ENCODE peak calls at places on chromosome 21, in eight cellular contexts. N is tibial nerve, K is psoas muscle, L is transverse colon, P is GM23248, B is kidney, Q is mammary epithelial cell, H is A673. G is an unnamed sample. For H3K4me1, the result is how much of the 10 kb centered on the place peaks cover.

GRCh38 chr21:43574741-43575465 is 84.4 kb downstream of the HSF2BP start:
- DNase-seq in N (no peak), H (peak), B (no peak), L (peak), P (no peak), K (peak), Q (no peak), G (peak)

GRCh38 chr21:14403681-14404318 is 20.9 kb upstream of the HSPA13 start:
- DNase-seq in L (no peak), B (no peak), H (peak), K (no peak), P (peak), N (no peak), Q (peak), G (peak)

GRCh38 chr21:30227633-30228404 is 11.9 kb upstream of the CLDN8 start:
- DNase-seq in Q (peak), H (peak), B (no peak), L (no peak), N (no peak), K (no peak), P (peak), G (no peak)

GRCh38 chr21:25689226-25689625 is 45.5 kb downstream of the ATP5PF start:
- DNase-seq in P (peak), Q (no peak), B (no peak), H (no peak), N (no peak), L (no peak), K (no peak), G (no peak)

GRCh38 chr21:26532208-26532607 is 40.9 kb downstream of the CYYR1 start:
- DNase-seq in H (no peak), L (no peak), N (no peak), P (no peak), B (no peak), K (no peak), Q (no peak), G (no peak)

GRCh38 chr21:25506887-25507286 is 100.4 kb downstream of the MRPL39 start:
- DNase-seq in H (no peak), L (no peak), B (no peak), Q (no peak), K (no peak), N (no peak), P (peak), G (no peak)

GRCh38 chr21:16422702-16423101 is 692.9 kb downstream of the USP25 start:
- DNase-seq in L (no peak), P (no peak), B (no peak), K (no peak), N (no peak), Q (no peak), H (no peak), G (no peak)

GRCh38 chr21:40386301-40386911 is 460.6 kb downstream of the DSCAM start:
- DNase-seq in H (peak), Q (peak), B (peak), P (peak), K (peak), N (peak), L (peak), G (peak)

GRCh38 chr21:10273196-10273595 is 248.2 kb upstream of the TPTE start:
- DNase-seq in H (no peak), L (no peak), K (no peak), Q (no peak), N (no peak), P (no peak), B (no peak), G (no peak)

GRCh38 chr21:34775793-34776192 is 107.0 kb downstream of the CLIC6 start:
- DNase-seq in H (no peak), B (no peak), P (no peak), N (no peak), K (no peak), Q (peak), L (no peak), G (no peak)

GRCh38 chr21:19565587-19565986 is 1162.0 kb upstream of the TMPRSS15 start:
- DNase-seq in P (no peak), L (no peak), H (no peak), N (no peak), K (no peak), Q (no peak), B (no peak), G (no peak)

GRCh38 chr21:26801524-26801923 is 43.7 kb downstream of the ADAMTS1 start:
- DNase-seq in K (no peak), B (no peak), N (no peak), L (no peak), H (peak), Q (no peak), P (peak), G (no peak)

GRCh38 chr21:31630062-31630711 is 29.3 kb upstream of the SOD1 start:
- DNase-seq in P (peak), L (no peak), Q (peak), H (peak), N (no peak), K (no peak), B (no peak), G (peak)

GRCh38 chr21:45974073-45975016 is 7.2 kb upstream of the COL6A1 start:
- DNase-seq in Q (peak), K (peak), H (no peak), P (peak), L (peak), B (peak), N (no peak), G (peak)

GRCh38 chr21:45972716-45973474 is 8.7 kb upstream of the COL6A1 start:
- DNase-seq in L (peak), P (peak), N (peak), Q (no peak), K (peak), B (peak), H (peak), G (peak)

GRCh38 chr21:45972353-45972715 is 9.2 kb upstream of the COL6A1 start:
- DNase-seq in B (peak), N (no peak), P (peak), H (no peak), Q (no peak), L (peak), K (no peak), G (peak)

GRCh38 chr21:45975017-45975595 is 6.5 kb upstream of the COL6A1 start:
- DNase-seq in B (peak), Q (peak), L (peak), N (no peak), K (peak), H (no peak), P (peak), G (peak)

DNA sequence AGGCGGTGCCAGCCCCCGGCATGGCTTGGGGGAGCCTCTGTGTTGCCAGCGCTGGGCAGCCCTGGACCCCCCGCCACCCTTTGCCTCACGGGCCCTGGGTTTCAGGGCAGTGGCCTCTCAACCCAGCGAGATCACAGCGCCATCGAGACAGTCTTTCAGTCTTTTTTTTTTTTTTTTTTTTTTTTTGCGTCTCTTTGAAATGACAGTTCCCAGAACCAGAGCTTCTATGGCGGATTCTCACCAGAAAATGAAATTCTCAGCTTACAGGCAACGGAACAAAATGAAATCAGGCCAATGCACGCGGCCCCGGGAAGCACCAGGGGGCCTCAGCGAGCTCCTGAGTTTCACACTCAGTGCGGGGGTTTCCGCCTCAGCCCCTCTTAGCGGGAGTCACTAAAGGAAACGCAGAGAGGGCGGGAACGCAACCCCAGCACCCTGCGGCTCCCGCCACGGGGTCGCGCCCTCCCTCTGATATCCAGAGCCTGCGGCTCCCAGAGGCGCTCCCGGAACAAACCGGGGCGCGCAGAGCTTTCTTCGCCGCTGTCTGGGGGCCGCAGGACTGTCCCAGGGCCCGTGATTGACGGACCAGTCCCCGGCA is 8.0 kb upstream of the COL6A1 start:
- DNase-seq in K (peak), B (peak), Q (peak), N (peak), P (peak), H (peak), L (peak), G (peak)
- H3K27ac ChIP-seq in K (peak), B (peak), Q (no peak), N (peak), P (peak), H (peak), L (peak), G (peak)

DNA sequence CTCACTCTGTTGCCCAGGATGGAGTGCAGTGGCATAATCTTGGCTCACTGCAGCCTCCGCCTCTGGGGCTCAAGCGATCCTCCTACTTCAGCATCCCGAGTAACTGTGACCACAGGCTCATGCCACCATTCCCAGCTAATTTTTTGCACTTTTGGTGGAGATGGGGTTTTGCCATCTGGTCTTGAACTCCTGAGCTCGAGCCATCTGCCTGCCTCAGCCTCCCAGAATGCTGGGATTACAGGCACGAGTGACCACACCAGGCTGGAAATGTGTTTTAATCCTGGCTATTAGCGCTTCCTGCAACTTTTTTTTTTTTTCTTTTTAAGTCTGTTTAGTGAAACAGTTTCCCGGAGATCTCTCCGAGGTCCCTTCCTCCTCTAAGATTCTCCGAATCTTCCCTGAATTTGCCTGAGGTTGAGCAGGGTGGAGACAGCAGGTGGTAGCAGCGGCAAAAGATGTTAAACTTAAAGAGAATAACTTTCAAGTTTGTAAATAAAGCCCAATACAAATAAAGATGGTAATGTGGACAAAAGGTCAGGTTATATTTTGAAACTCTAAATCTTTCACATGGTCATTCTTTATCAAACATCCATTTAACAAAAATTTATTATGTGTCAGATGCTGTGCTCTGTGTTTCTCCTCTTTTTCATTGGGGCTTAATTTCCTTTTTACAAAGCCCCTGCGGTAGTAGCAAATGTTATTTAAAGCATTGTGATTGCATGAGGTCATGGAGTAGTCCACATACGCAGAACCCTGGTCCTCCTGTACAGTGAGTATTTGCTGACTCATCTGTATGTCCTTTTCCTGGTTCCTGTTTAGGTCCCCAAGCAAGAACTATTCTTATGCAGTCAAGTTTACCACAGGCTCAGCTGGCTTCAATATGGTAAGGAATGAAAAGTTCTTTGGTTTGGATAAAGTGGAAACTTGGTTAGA is 119.1 kb downstream of the ITSN1 start:
- DNase-seq in H (peak), Q (peak), L (no peak), N (no peak), K (no peak), B (no peak), P (peak), G (peak)
- H3K4me1 ChIP-seq in H (under half), Q (under half), L (under half), N (under half), K (under half), B (under half), P (under half), G (under half)

DNA sequence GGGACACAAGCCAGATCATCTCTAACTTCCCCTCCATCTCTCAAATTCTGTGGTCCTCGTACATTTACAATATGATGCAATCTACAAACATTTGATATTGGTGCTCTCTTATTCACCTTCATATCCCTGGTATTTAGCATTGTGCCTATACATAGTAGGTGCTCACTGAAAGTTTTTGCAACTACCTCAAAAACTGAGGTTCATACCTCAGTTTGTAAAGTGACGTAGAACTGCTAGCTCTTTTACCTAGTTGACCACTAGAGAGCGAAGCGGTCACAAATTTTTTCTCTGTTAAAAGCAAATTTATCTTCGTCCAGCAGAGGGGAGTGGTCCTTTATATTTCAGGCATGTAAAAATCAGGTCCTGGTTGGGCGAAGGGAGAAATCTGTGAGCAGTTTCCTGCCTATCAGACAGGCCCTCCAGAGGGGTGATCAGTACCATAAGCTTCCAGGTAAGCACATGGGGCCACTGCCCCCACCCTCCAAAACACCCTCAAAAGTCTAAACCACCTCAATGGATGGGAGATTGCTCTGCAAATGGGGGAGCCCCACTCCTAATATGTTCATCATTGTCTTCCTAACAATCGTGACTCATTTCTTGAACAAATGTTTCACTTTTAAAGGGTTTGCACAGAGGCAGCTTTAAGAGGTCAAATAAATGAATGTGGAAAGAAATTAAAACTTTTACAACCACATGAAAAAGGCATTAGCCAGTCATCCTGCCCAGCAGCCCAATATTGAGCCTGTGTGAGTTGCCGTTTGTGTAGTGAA is 10.6 kb upstream of the HLCS start:
- DNase-seq in Q (peak), K (no peak), P (peak), B (no peak), N (no peak), H (peak), L (peak), G (peak)
- H3K4me3 ChIP-seq in Q (no peak), K (no peak), P (peak), B (no peak), N (no peak), H (no peak), L (no peak), G (no peak)

GRCh38 chr21:38645282-38645681 is 147.0 kb upstream of the ERG start:
- DNase-seq in B (no peak), P (peak), L (no peak), H (no peak), K (no peak), Q (peak), N (no peak), G (no peak)
- H3K27ac ChIP-seq in B (no peak), P (peak), L (no peak), H (no peak), K (no peak), Q (peak), N (no peak), G (no peak)

GRCh38 chr21:44950351-44950750 is 10.5 kb downstream of the SLX9 start:
- DNase-seq in P (no peak), N (no peak), Q (no peak), K (peak), H (no peak), B (peak), L (no peak), G (no peak)
- H3K4me1 ChIP-seq in P (under half), N (under half), Q (under half), K (half or more), H (under half), B (under half), L (under half), G (under half)

GRCh38 chr21:44911066-44911383 is 9.7 kb downstream of the ITGB2 start:
- DNase-seq in B (no peak), K (no peak), P (no peak), Q (no peak), H (no peak), N (no peak), L (no peak), G (no peak)

GRCh38 chr21:44909719-44910118 is 11.0 kb downstream of the ITGB2 start:
- DNase-seq in L (no peak), H (no peak), K (no peak), N (no peak), B (no peak), Q (no peak), P (no peak), G (no peak)

GRCh38 chr21:44910229-44911065 is 10.3 kb downstream of the ITGB2 start:
- DNase-seq in P (no peak), K (no peak), N (no peak), L (no peak), B (no peak), Q (no peak), H (no peak), G (peak)

GRCh38 chr21:44912158-44912473 is 8.6 kb downstream of the ITGB2 start:
- DNase-seq in N (no peak), H (no peak), L (no peak), Q (no peak), K (no peak), B (peak), P (no peak), G (no peak)

DNA sequence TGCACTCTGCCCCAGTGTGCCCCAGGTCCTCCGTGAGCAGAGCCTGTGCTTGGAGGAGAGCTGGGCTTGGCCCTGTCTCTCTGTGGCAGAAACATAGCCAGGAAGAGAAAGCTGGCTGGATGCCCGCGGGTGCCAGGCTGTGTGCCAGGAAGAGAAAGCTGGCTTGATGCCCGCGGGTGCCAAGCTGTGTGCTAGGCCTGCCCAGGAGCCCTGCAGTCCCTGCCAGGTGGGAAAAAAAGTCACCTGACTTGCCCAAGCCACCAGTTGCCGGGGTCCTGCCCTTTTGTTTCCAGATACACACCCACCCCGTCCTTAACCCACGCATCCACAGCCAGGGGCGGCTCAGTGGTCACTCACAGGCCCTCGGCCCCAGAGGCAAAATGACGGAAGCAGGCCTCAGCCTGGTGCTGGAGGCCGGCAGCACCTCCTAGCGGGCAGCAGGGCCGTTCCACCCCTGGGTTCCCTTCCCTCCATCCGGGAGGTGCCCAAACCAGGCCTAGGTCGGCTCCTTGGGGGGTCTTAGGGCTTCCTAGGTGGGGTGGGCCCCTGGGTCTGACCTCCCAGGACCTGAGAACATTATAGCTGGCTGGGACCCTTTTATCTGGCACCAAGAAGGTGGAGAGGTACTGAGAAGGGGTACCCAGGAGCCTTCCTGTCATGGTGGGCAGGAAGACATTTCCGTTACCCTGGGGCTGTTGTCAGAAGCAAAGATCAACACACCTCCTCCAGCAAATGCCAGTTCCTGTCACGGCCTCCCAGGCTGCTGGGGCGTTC is 9.1 kb downstream of the ITGB2 start:
- DNase-seq in N (peak), P (no peak), H (peak), L (peak), B (peak), K (peak), Q (peak), G (peak)
- H3K4me3 ChIP-seq in N (no peak), P (no peak), H (no peak), L (no peak), B (peak), K (no peak), Q (no peak), G (no peak)

GRCh38 chr21:35922618-35923017 is 137.7 kb downstream of the SETD4 start:
- DNase-seq in Q (peak), L (no peak), H (no peak), N (no peak), K (no peak), B (no peak), P (peak), G (no peak)
- H3K27ac ChIP-seq in Q (no peak), L (no peak), H (no peak), N (peak), K (no peak), B (no peak), P (no peak), G (no peak)

GRCh38 chr21:37412603-37413360 is 46.2 kb downstream of the DYRK1A start:
- DNase-seq in Q (no peak), B (no peak), P (peak), L (no peak), H (no peak), K (no peak), N (no peak), G (no peak)

GRCh38 chr21:37413553-37414291 is 47.1 kb downstream of the DYRK1A start:
- DNase-seq in H (no peak), K (no peak), L (no peak), P (no peak), N (no peak), Q (no peak), B (no peak), G (no peak)

GRCh38 chr21:37408464-37409193 is 42.1 kb downstream of the DYRK1A start:
- DNase-seq in Q (no peak), L (no peak), N (no peak), B (no peak), K (no peak), P (peak), H (no peak), G (no peak)

GRCh38 chr21:37407719-37408455 is 41.3 kb downstream of the DYRK1A start:
- DNase-seq in L (no peak), K (no peak), N (no peak), Q (peak), P (peak), B (no peak), H (no peak), G (no peak)

GRCh38 chr21:37410639-37411038 is 44.1 kb downstream of the DYRK1A start:
- DNase-seq in P (no peak), K (no peak), N (no peak), L (no peak), Q (no peak), H (no peak), B (no peak), G (no peak)
- H3K4me1 ChIP-seq in P (half or more), K (half or more), N (under half), L (half or more), Q (under half), H (under half), B (under half), G (under half)

DNA sequence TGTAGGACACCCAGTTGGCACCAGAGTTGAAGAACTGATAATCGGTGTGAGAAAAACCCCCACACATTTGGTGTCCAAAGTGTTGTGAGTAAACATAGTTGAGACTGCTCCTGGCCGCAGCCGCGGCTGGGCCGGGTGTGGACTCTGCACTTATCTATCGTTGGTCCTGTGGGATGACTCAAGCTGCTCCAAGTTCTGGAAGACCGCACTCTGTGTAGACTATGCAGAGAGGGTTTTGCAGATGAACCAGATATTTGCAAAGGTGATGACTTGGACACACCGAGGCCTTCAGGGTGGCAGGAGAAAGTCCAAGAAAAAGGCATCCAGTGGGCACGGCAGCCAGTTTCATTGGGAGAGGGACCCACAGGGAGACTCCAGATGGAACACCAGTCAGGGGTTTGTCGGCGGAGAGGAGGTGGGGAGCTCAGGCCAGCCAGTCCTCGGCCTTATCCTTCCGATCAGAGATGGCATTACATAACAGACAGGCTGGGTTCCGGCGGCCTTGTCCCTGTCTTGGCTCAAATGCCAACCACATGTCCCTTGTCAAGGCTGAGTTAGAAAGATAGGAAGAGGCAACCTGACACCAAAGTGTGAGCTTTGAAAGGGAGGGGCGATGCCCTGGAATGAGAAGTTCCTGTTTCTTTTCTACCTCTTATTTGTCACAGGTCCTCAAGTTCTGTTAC is 21.1 kb downstream of the C2CD2 start:
- DNase-seq in K (no peak), N (no peak), Q (peak), B (no peak), P (peak), H (no peak), L (no peak), G (no peak)
- H3K4me3 ChIP-seq in K (no peak), N (no peak), Q (no peak), B (no peak), P (peak), H (no peak), L (no peak), G (no peak)

G was measured in SJCRH30.